ENCODE peak calls at places on chromosome 2, in five cellular contexts. Q, E, H, M and X are unnamed samples.

GRCh38 chr2:128446866-128447537 is 128.3 kb upstream of the HS6ST1 start:
- DNase-seq in Q (no peak), E (peak; percentile 40), H (no peak), M (no peak), X (peak; percentile 40)

GRCh38 chr2:238720232-238720672 is 127.6 kb upstream of the TWIST2 start:
- DNase-seq in Q (no peak), E (peak; percentile 65), H (peak; percentile 52), M (peak; percentile 69), X (peak; percentile 95)

GRCh38 chr2:231985823-231986261 is 24.3 kb downstream of the DIS3L2 start:
- DNase-seq in Q (no peak), E (no peak), H (peak; percentile 62), M (no peak), X (peak; percentile 85)

GRCh38 chr2:128797533-128797932 is 478.9 kb upstream of the HS6ST1 start:
- DNase-seq in Q (no peak), E (no peak), H (no peak), M (no peak), X (peak; percentile 3)

GRCh38 chr2:219273887-219274391 is 5.2 kb upstream of the DNAJB2 start:
- DNase-seq in Q (no peak), E (no peak), H (no peak), M (no peak), X (no peak)

GRCh38 chr2:190382851-190383250 is 25.3 kb upstream of the MFSD6 start:
- DNase-seq in Q (peak; percentile 28), E (peak; percentile 55), H (peak; percentile 43), M (no peak), X (no peak)

GRCh38 chr2:67566292-67566691 is 169.2 kb downstream of the ETAA1 start:
- DNase-seq in Q (no peak), E (no peak), H (no peak), M (no peak), X (no peak)

GRCh38 chr2:239381709-239382134 is 19.1 kb downstream of the HDAC4 start:
- DNase-seq in Q (no peak), E (peak; percentile 71), H (peak; percentile 19), M (peak; percentile 14), X (no peak)

GRCh38 chr2:112005391-112006075 is 49.5 kb upstream of the TMEM87B start:
- DNase-seq in Q (no peak), E (no peak), H (no peak), M (no peak), X (no peak)

GRCh38 chr2:237497009-237497819 is 10.2 kb downstream of the MLPH start:
- DNase-seq in Q (no peak), E (no peak), H (no peak), M (no peak), X (peak; percentile 75)

GRCh38 chr2:205166749-205167148 is 515.6 kb upstream of the NRP2 start:
- DNase-seq in Q (no peak), E (no peak), H (no peak), M (no peak), X (no peak)

GRCh38 chr2:176390276-176390675 is 121.0 kb downstream of the MTX2 start:
- DNase-seq in Q (no peak), E (no peak), H (peak; percentile 12), M (no peak), X (no peak)

GRCh38 chr2:37773354-37773753 is 101.9 kb upstream of the CDC42EP3 start:
- DNase-seq in Q (no peak), E (no peak), H (no peak), M (no peak), X (no peak)

DNA sequence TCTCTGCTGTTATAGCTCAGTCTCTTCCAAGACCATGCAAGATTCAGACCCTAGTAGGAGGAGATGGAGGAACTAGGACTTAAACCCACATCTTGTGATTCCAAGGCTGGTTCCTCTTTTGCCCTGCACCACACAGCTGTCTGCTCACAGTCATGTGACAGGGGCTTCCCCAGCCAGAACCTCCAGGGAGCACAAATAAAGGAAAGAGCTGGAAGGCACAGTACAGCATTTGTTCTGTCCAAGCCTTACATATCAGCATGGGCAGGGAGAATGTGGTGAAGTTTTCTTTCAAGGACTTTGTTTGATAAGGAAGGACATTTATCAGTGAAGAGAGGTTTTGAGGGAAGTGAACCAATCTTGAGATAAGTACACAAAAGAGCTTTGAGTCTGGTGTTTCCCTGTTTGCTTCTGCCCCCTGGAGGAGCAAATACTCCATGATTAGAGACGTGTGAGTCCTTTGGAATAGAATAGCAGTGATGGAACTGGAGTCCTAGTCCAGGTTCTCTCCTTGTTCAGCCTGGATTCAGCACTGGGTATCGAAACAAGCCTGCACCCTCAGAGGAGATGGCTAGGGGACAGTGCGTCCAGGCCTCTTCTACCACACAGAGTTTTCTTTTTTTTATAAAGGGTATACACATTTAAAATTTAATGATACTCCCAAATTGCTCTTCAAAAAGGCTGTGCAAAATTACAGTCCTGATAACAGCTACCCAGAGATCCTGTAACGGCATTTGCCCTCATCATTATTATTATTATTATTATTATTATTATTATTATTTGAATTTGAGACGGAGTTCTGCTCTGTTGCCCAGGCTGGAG is 24.6 kb upstream of the CASP10 start:
- DNase-seq in Q (peak; percentile 67), E (peak; percentile 86), H (peak; percentile 88), M (peak; percentile 79), X (peak; percentile 89)
- H3K27ac ChIP-seq in Q (peak overlapping the region; percentile 45), E (peak overlapping the region; percentile 75), H (peak overlapping the region; percentile 41), M (peak overlapping the region; percentile 71), X (peak overlapping the region; percentile 45)

DNA sequence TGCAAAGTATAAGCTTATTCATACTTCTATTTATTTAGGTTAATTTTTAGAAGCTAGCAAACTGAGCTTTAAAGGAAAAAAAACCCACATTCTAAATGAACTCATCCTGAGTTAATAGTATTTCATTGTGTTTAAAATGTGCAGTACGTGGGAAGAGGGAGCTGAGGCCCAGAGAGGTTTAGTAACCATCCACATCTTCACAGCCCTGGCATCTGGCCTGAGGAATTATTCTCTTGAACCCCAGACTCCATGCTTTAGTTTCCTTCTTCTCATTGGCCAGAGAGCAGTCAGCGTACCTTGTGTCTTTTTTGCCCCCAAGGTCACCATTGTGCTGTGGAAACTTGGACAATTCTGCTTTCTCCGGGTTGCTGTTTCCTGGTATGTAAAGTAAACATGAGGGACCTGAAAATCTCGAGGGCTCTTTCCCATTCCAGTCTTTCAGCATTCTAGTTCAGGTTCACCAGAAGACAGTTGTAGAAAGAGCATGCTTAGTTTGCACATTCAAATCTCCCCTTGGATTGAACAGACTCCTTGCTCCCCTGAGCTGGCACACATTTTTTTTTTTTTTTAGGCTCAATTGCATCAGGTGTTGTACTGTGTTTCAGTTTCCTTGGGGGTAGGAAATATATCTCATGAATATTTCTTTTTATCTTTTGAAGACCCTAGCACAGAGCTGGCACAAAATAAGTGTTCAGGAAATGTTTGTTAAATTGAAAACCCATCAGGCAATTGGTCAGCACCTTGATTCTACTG is 81.4 kb downstream of the MYCN start:
- DNase-seq in Q (no peak), E (no peak), H (no peak), M (no peak), X (no peak)
- TF ChIP-seq CTCF in Q (no peak), E (no peak), H (no peak), M (no peak), X (no peak)

DNA sequence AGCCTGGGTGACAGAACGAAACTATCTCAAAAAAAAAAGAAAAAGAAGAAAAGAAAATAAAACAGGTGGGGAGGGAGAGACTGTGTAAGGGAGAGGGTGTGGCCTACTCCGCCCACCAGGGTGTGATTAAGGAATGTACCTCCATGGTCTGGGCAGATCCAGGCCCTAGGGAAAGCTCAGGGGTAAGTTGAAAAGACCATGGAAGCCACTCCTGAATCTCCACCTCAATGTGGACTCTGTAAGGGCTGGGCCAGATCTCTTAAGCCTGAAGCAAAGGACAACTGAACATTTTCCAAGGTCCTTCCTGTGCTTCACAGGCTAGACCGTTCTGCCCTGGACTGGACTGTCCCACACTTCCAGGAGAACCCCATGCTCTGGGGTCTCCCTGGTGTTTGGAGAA is 9.7 kb upstream of the ATG16L1 start:
- DNase-seq in Q (no peak), E (peak; percentile 56), H (no peak), M (no peak), X (no peak)
- H3K27ac ChIP-seq in Q (no peak overlapping the region), E (peak overlapping the region; percentile 3), H (no peak overlapping the region), M (no peak overlapping the region), X (no peak overlapping the region)

GRCh38 chr2:8285081-8285480 is 396.8 kb upstream of the ID2 start:
- DNase-seq in Q (no peak), E (no peak), H (peak; percentile 48), M (no peak), X (peak; percentile 64)
- TF ChIP-seq CTCF in Q (no peak), E (no peak), H (peak; percentile 57), M (no peak), X (peak; percentile 75)

GRCh38 chr2:10454505-10454904 is 6.4 kb upstream of the ODC1 start:
- DNase-seq in Q (no peak), E (no peak), H (no peak), M (no peak), X (no peak)
- H3K27ac ChIP-seq in Q (no peak overlapping the region), E (no peak overlapping the region), H (no peak overlapping the region), M (no peak overlapping the region), X (no peak overlapping the region)

GRCh38 chr2:29420484-29420883 is 305.3 kb downstream of the CLIP4 start:
- DNase-seq in Q (no peak), E (no peak), H (no peak), M (no peak), X (no peak)

GRCh38 chr2:29426354-29426753 is 311.1 kb downstream of the CLIP4 start:
- DNase-seq in Q (no peak), E (no peak), H (no peak), M (no peak), X (no peak)

GRCh38 chr2:29420999-29421856 is 306.0 kb downstream of the CLIP4 start:
- DNase-seq in Q (no peak), E (no peak), H (no peak), M (no peak), X (no peak)

GRCh38 chr2:29425866-29426265 is 310.7 kb downstream of the CLIP4 start:
- DNase-seq in Q (no peak), E (no peak), H (no peak), M (no peak), X (no peak)

GRCh38 chr2:29423267-29423666 is 308.1 kb downstream of the CLIP4 start:
- DNase-seq in Q (no peak), E (no peak), H (no peak), M (no peak), X (no peak)
- TF ChIP-seq CTCF in Q (no peak), E (no peak), H (no peak), M (no peak), X (no peak)

GRCh38 chr2:184611221-184612085 is 13.1 kb downstream of the ZNF804A start:
- DNase-seq in Q (no peak), E (no peak), H (peak; percentile 68), M (no peak), X (no peak)
- H3K27ac ChIP-seq in Q (no peak overlapping the region), E (no peak overlapping the region), H (no peak overlapping the region), M (no peak overlapping the region), X (no peak overlapping the region)